ENCODE peak calls at places on chromosome 4, in seven cellular contexts. P is uterus; D is stimulated activated CD8-positive, alpha-beta memory T cell treated with anti-CD3 and anti-CD28 coated beads, Interleukin-15, amount 100 ng/mL, for 24 hours; S is cardiac muscle cell; K is brain pericyte; W is NCI-H2171; I is Caki2. T is an unnamed sample.

GRCh38 chr4:109411964-109412363 is 21.7 kb upstream of the SEC24B start:
- DNase-seq in K (no peak), S (peak), I (no peak), W (no peak), D (no peak), P (no peak), T (no peak)

GRCh38 chr4:5036239-5036638 is 15.0 kb upstream of the STK32B start:
- DNase-seq in P (no peak), K (no peak), W (no peak), I (peak), S (no peak), D (no peak), T (peak)

GRCh38 chr4:111454961-111455360 is 690.3 kb upstream of the FAM241A start:
- DNase-seq in P (no peak), D (no peak), K (no peak), S (no peak), W (no peak), I (no peak), T (peak)

GRCh38 chr4:126742048-126742447 is 890.7 kb upstream of the INTU start:
- DNase-seq in S (no peak), I (no peak), D (no peak), P (no peak), W (no peak), K (no peak), T (no peak)

GRCh38 chr4:48041535-48042137 is 25.1 kb downstream of the NIPAL1 start:
- DNase-seq in W (no peak), P (no peak), S (no peak), K (no peak), D (no peak), I (peak), T (no peak)

GRCh38 chr4:87622303-87622702 is 14.0 kb downstream of the DSPP start:
- DNase-seq in K (no peak), P (no peak), W (no peak), I (no peak), D (no peak), S (no peak), T (no peak)

GRCh38 chr4:6999172-7000086 is 43.7 kb upstream of the TADA2B start:
- DNase-seq in W (no peak), S (no peak), P (no peak), I (peak), D (no peak), K (no peak), T (no peak)

GRCh38 chr4:102390438-102390837 is 45.2 kb upstream of the SLC39A8 start:
- DNase-seq in P (no peak), D (no peak), K (no peak), W (no peak), S (no peak), I (peak), T (peak)

GRCh38 chr4:25234390-25235367 is 846 bp downstream of the PI4K2B start:
- DNase-seq in D (peak), P (peak), W (peak), K (peak), S (peak), I (peak), T (peak)

GRCh38 chr4:118898684-118899138 is 10.1 kb downstream of the SYNPO2 start:
- DNase-seq in W (no peak), D (no peak), P (peak), K (no peak), S (peak), I (no peak), T (no peak)

GRCh38 chr4:139555073-139555704 is 830 bp downstream of the SETD7 start:
- DNase-seq in S (peak), I (peak), W (peak), D (peak), P (peak), K (peak), T (peak)

GRCh38 chr4:171478181-171478580 is 335.0 kb upstream of the GALNTL6 start:
- DNase-seq in P (no peak), W (no peak), S (no peak), K (no peak), I (no peak), D (no peak), T (no peak)

GRCh38 chr4:94344457-94344856 is 1.8 kb upstream of the HPGDS start:
- DNase-seq in I (no peak), P (no peak), W (no peak), S (no peak), D (no peak), K (no peak), T (no peak)

GRCh38 chr4:173074501-173074946 is 94.1 kb upstream of the GALNT7 start:
- DNase-seq in W (peak), S (no peak), D (no peak), K (peak), I (peak), P (no peak), T (peak)

GRCh38 chr4:76341063-76341462 is 34.5 kb downstream of the STBD1 start:
- DNase-seq in S (peak), P (no peak), W (no peak), D (no peak), I (no peak), K (no peak), T (peak)

GRCh38 chr4:33577798-33578197 is 2666.5 kb downstream of the ARAP2 start:
- DNase-seq in P (no peak), W (no peak), K (no peak), D (no peak), S (no peak), I (no peak), T (no peak)

GRCh38 chr4:175947117-175947722 is 118.4 kb upstream of the WDR17 start:
- DNase-seq in S (peak), K (peak), D (no peak), I (no peak), W (no peak), P (no peak), T (no peak)

GRCh38 chr4:17817027-17817426 is 6.2 kb downstream of the NCAPG start:
- DNase-seq in D (no peak), P (no peak), I (peak), K (peak), W (no peak), S (peak), T (peak)

GRCh38 chr4:56655209-56655626 is 25.9 kb downstream of the HOPX start:
- DNase-seq in I (peak), D (no peak), K (no peak), P (peak), W (no peak), S (peak), T (no peak)

GRCh38 chr4:7360802-7361201 is 73.9 kb downstream of the PSAPL1 start:
- DNase-seq in I (no peak), D (no peak), K (no peak), P (no peak), S (no peak), W (no peak), T (no peak)

GRCh38 chr4:1400191-1400805 is 5.9 kb downstream of the NKX1-1 start:
- DNase-seq in K (no peak), P (peak), D (no peak), I (no peak), S (no peak), W (no peak), T (no peak)

GRCh38 chr4:108144451-108144850 is 24.3 kb downstream of the LEF1 start:
- DNase-seq in W (no peak), S (no peak), K (no peak), P (no peak), I (no peak), D (no peak), T (no peak)

GRCh38 chr4:182560358-182560757 is 317.2 kb downstream of the TENM3 start:
- DNase-seq in K (peak), P (no peak), D (no peak), W (peak), S (no peak), I (peak), T (no peak)

GRCh38 chr4:110808371-110808878 is 185.5 kb upstream of the PITX2 start:
- DNase-seq in S (no peak), I (peak), P (no peak), K (no peak), D (no peak), W (no peak), T (peak)

GRCh38 chr4:3742610-3743009 is 23.6 kb upstream of the ADRA2C start:
- DNase-seq in P (no peak), I (no peak), D (no peak), W (no peak), K (no peak), S (no peak), T (no peak)

GRCh38 chr4:183165371-183165770 is 66.3 kb downstream of the WWC2 start:
- DNase-seq in W (no peak), I (no peak), K (no peak), S (no peak), P (no peak), D (no peak), T (peak)

GRCh38 chr4:88807499-88807898 is 109.9 kb upstream of the NAP1L5 start:
- DNase-seq in P (no peak), K (no peak), I (peak), S (no peak), D (no peak), W (no peak), T (no peak)

GRCh38 chr4:153267013-153267412 is 62.8 kb downstream of the TRIM2 start:
- DNase-seq in I (peak), K (peak), D (no peak), S (no peak), W (no peak), P (no peak), T (no peak)

T was measured in NCI-H226.